ENCODE peak calls at places on chromosomes 1 and 21, in ten cellular contexts. One of them, this sample, is unnamed.

GRCh38 chr1:73998348-73998959 is 199.5 kb downstream of the LRRIQ3 start:
- DNase-seq in endothelial cell: no peak
- DNase-seq in fibroblast of pulmonary artery: peak
- DNase-seq in heart left ventricle: no peak
- DNase-seq in Peyer's patch: no peak
- DNase-seq in GM20000: peak
- DNase-seq in osteocyte: no peak
- DNase-seq in GM23338: peak
- DNase-seq in psoas muscle: no peak
- DNase-seq in DND-41: no peak
- DNase-seq in this sample: no peak

GRCh38 chr1:8133657-8134430 is 107.7 kb upstream of the ERRFI1 start:
- DNase-seq in endothelial cell: no peak
- DNase-seq in Peyer's patch: no peak
- DNase-seq in psoas muscle: peak
- DNase-seq in DND-41: no peak
- DNase-seq in heart left ventricle: peak
- DNase-seq in osteocyte: peak
- DNase-seq in GM23338: no peak
- DNase-seq in fibroblast of pulmonary artery: peak
- DNase-seq in GM20000: no peak
- DNase-seq in this sample: no peak

GRCh38 chr1:209883341-209883971 is 54.6 kb upstream of the SYT14 start:
- DNase-seq in GM20000: no peak
- DNase-seq in GM23338: no peak
- DNase-seq in Peyer's patch: no peak
- DNase-seq in fibroblast of pulmonary artery: peak
- DNase-seq in endothelial cell: no peak
- DNase-seq in heart left ventricle: no peak
- DNase-seq in DND-41: no peak
- DNase-seq in psoas muscle: no peak
- DNase-seq in osteocyte: no peak
- DNase-seq in this sample: no peak

GRCh38 chr1:200438911-200439310 is 29.1 kb upstream of the ZNF281 start:
- DNase-seq in Peyer's patch: no peak
- DNase-seq in heart left ventricle: no peak
- DNase-seq in GM23338: no peak
- DNase-seq in DND-41: no peak
- DNase-seq in fibroblast of pulmonary artery: peak
- DNase-seq in osteocyte: no peak
- DNase-seq in psoas muscle: no peak
- DNase-seq in GM20000: no peak
- DNase-seq in endothelial cell: no peak
- DNase-seq in this sample: no peak

GRCh38 chr1:71312545-71312944 is 231.7 kb upstream of the ZRANB2 start:
- DNase-seq in GM20000: no peak
- DNase-seq in osteocyte: no peak
- DNase-seq in heart left ventricle: no peak
- DNase-seq in DND-41: no peak
- DNase-seq in endothelial cell: no peak
- DNase-seq in fibroblast of pulmonary artery: no peak
- DNase-seq in GM23338: no peak
- DNase-seq in psoas muscle: no peak
- DNase-seq in Peyer's patch: no peak
- DNase-seq in this sample: no peak

GRCh38 chr1:232923739-232924386 is 26.5 kb upstream of the NTPCR start:
- DNase-seq in GM20000: peak
- DNase-seq in GM23338: no peak
- DNase-seq in psoas muscle: no peak
- DNase-seq in DND-41: peak
- DNase-seq in endothelial cell: no peak
- DNase-seq in osteocyte: no peak
- DNase-seq in heart left ventricle: no peak
- DNase-seq in Peyer's patch: no peak
- DNase-seq in fibroblast of pulmonary artery: no peak
- DNase-seq in this sample: no peak

GRCh38 chr1:81556968-81557367 is 243.8 kb upstream of the ADGRL2 start:
- DNase-seq in DND-41: no peak
- DNase-seq in GM20000: no peak
- DNase-seq in Peyer's patch: no peak
- DNase-seq in heart left ventricle: no peak
- DNase-seq in fibroblast of pulmonary artery: no peak
- DNase-seq in endothelial cell: no peak
- DNase-seq in GM23338: no peak
- DNase-seq in psoas muscle: no peak
- DNase-seq in osteocyte: no peak
- DNase-seq in this sample: no peak

GRCh38 chr1:214563881-214564280 is 12.5 kb upstream of the PTPN14 start:
- DNase-seq in endothelial cell: no peak
- DNase-seq in GM23338: no peak
- DNase-seq in heart left ventricle: no peak
- DNase-seq in osteocyte: no peak
- DNase-seq in GM20000: no peak
- DNase-seq in psoas muscle: no peak
- DNase-seq in Peyer's patch: no peak
- DNase-seq in fibroblast of pulmonary artery: peak
- DNase-seq in DND-41: no peak
- DNase-seq in this sample: no peak

GRCh38 chr1:196409586-196409985 is 198.7 kb downstream of the KCNT2 start:
- DNase-seq in endothelial cell: no peak
- DNase-seq in heart left ventricle: no peak
- DNase-seq in osteocyte: no peak
- DNase-seq in fibroblast of pulmonary artery: peak
- DNase-seq in Peyer's patch: no peak
- DNase-seq in DND-41: no peak
- DNase-seq in GM23338: no peak
- DNase-seq in psoas muscle: no peak
- DNase-seq in GM20000: no peak
- DNase-seq in this sample: no peak

GRCh38 chr1:40451238-40451585 is 936 bp downstream of the ZFP69B start:
- DNase-seq in endothelial cell: no peak
- DNase-seq in DND-41: no peak
- DNase-seq in GM23338: peak
- DNase-seq in osteocyte: no peak
- DNase-seq in psoas muscle: no peak
- DNase-seq in fibroblast of pulmonary artery: no peak
- DNase-seq in Peyer's patch: no peak
- DNase-seq in heart left ventricle: no peak
- DNase-seq in GM20000: no peak
- DNase-seq in this sample: no peak

GRCh38 chr1:150562384-150563339 is 13.5 kb downstream of the ADAMTSL4 start:
- DNase-seq in psoas muscle: peak
- DNase-seq in GM23338: peak
- DNase-seq in GM20000: peak
- DNase-seq in DND-41: peak
- DNase-seq in fibroblast of pulmonary artery: no peak
- DNase-seq in endothelial cell: no peak
- DNase-seq in Peyer's patch: peak
- DNase-seq in heart left ventricle: peak
- DNase-seq in osteocyte: no peak
- DNase-seq in this sample: no peak

GRCh38 chr1:6348511-6349191 is 44.9 kb downstream of the ACOT7 start:
- DNase-seq in GM23338: no peak
- DNase-seq in endothelial cell: peak
- DNase-seq in GM20000: no peak
- DNase-seq in psoas muscle: peak
- DNase-seq in Peyer's patch: peak
- DNase-seq in fibroblast of pulmonary artery: peak
- DNase-seq in DND-41: peak
- DNase-seq in heart left ventricle: peak
- DNase-seq in osteocyte: no peak
- DNase-seq in this sample: no peak

GRCh38 chr1:241696172-241696814 is 44.2 kb downstream of the WDR64 start:
- DNase-seq in GM20000: no peak
- DNase-seq in Peyer's patch: no peak
- DNase-seq in fibroblast of pulmonary artery: no peak
- DNase-seq in GM23338: no peak
- DNase-seq in heart left ventricle: no peak
- DNase-seq in DND-41: no peak
- DNase-seq in psoas muscle: no peak
- DNase-seq in endothelial cell: no peak
- DNase-seq in osteocyte: no peak
- DNase-seq in this sample: no peak

GRCh38 chr1:198558402-198558801 is 17.9 kb upstream of the ATP6V1G3 start:
- DNase-seq in endothelial cell: no peak
- DNase-seq in DND-41: no peak
- DNase-seq in psoas muscle: no peak
- DNase-seq in fibroblast of pulmonary artery: no peak
- DNase-seq in GM20000: no peak
- DNase-seq in Peyer's patch: no peak
- DNase-seq in osteocyte: no peak
- DNase-seq in heart left ventricle: no peak
- DNase-seq in GM23338: no peak
- DNase-seq in this sample: no peak

GRCh38 chr1:159992161-159992560 is 38.1 kb upstream of the SLAMF9 start:
- DNase-seq in GM23338: peak
- DNase-seq in endothelial cell: no peak
- DNase-seq in fibroblast of pulmonary artery: no peak
- DNase-seq in Peyer's patch: no peak
- DNase-seq in heart left ventricle: no peak
- DNase-seq in psoas muscle: no peak
- DNase-seq in osteocyte: peak
- DNase-seq in GM20000: no peak
- DNase-seq in DND-41: no peak
- DNase-seq in this sample: no peak

GRCh38 chr21:42548687-42549406 is 35.2 kb downstream of the SLC37A1 start:
- DNase-seq in fibroblast of pulmonary artery: no peak
- DNase-seq in DND-41: no peak
- DNase-seq in GM20000: no peak
- DNase-seq in Peyer's patch: peak
- DNase-seq in endothelial cell: no peak
- DNase-seq in heart left ventricle: no peak
- DNase-seq in osteocyte: no peak
- DNase-seq in GM23338: no peak
- DNase-seq in psoas muscle: no peak
- DNase-seq in this sample: no peak

GRCh38 chr21:46214478-46215340 is 13.9 kb downstream of the LSS start:
- DNase-seq in Peyer's patch: peak
- DNase-seq in heart left ventricle: peak
- DNase-seq in fibroblast of pulmonary artery: no peak
- DNase-seq in GM23338: no peak
- DNase-seq in endothelial cell: no peak
- DNase-seq in osteocyte: no peak
- DNase-seq in GM20000: no peak
- DNase-seq in psoas muscle: no peak
- DNase-seq in DND-41: no peak
- DNase-seq in this sample: no peak

GRCh38 chr1:23804183-23804582 is 3.6 kb upstream of the GALE start:
- DNase-seq in fibroblast of pulmonary artery: no peak
- DNase-seq in heart left ventricle: no peak
- DNase-seq in psoas muscle: no peak
- DNase-seq in endothelial cell: peak
- DNase-seq in DND-41: no peak
- DNase-seq in GM20000: no peak
- DNase-seq in Peyer's patch: peak
- DNase-seq in GM23338: peak
- DNase-seq in osteocyte: no peak
- DNase-seq in this sample: no peak
- TF ChIP-seq CTCF in fibroblast of pulmonary artery: peak
- TF ChIP-seq CTCF in heart left ventricle: no peak
- TF ChIP-seq CTCF in psoas muscle: no peak
- TF ChIP-seq CTCF in endothelial cell: peak
- TF ChIP-seq CTCF in DND-41: peak
- TF ChIP-seq CTCF in GM20000: no peak
- TF ChIP-seq CTCF in Peyer's patch: no peak
- TF ChIP-seq CTCF in GM23338: peak
- TF ChIP-seq CTCF in osteocyte: peak
- TF ChIP-seq CTCF in this sample: no peak

DNA sequence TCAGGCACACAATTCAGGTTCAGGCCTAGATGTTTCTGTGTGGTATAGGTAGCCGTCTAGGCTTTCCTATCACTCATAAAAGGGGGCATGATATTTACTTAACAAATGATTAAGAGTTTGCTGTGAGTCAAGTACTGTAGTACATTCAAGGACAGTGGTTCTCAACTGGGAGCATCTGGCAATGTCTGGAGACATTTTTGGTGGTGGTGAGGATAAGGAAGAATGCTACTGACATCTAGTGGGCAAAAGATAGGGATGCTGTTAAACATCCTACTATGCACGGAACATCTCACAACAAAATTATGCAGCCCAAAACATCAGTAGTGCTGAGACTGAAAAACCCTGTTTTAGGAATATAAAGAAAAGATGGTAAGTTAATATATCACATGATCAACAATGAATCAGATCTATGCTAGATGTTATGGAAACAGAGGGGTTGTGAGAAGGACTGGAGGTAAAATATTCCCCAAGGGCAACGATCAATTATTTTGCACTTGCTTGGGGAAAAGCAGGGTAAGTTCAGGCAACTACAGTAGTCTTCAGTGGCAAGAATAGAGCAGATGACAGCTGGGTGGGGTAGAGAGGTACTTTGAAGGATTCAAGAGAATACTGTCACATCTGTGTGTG is 4.9 kb downstream of the DNTTIP2 start:
- DNase-seq in psoas muscle: no peak
- DNase-seq in osteocyte: no peak
- DNase-seq in Peyer's patch: no peak
- DNase-seq in GM20000: no peak
- DNase-seq in GM23338: peak
- DNase-seq in DND-41: peak
- DNase-seq in endothelial cell: no peak
- DNase-seq in fibroblast of pulmonary artery: peak
- DNase-seq in heart left ventricle: no peak
- DNase-seq in this sample: no peak
- TF ChIP-seq CTCF in psoas muscle: peak
- TF ChIP-seq CTCF in osteocyte: peak
- TF ChIP-seq CTCF in Peyer's patch: no peak
- TF ChIP-seq CTCF in GM20000: peak
- TF ChIP-seq CTCF in GM23338: peak
- TF ChIP-seq CTCF in DND-41: peak
- TF ChIP-seq CTCF in endothelial cell: peak
- TF ChIP-seq CTCF in fibroblast of pulmonary artery: peak
- TF ChIP-seq CTCF in heart left ventricle: peak
- TF ChIP-seq CTCF in this sample: peak

GRCh38 chr1:181807251-181807650 is 254.3 kb downstream of the ZNF648 start:
- DNase-seq in Peyer's patch: no peak
- DNase-seq in endothelial cell: no peak
- DNase-seq in osteocyte: no peak
- DNase-seq in DND-41: no peak
- DNase-seq in heart left ventricle: no peak
- DNase-seq in psoas muscle: no peak
- DNase-seq in GM20000: no peak
- DNase-seq in GM23338: no peak
- DNase-seq in fibroblast of pulmonary artery: no peak
- DNase-seq in this sample: no peak
- TF ChIP-seq CTCF in Peyer's patch: no peak
- TF ChIP-seq CTCF in endothelial cell: no peak
- TF ChIP-seq CTCF in osteocyte: no peak
- TF ChIP-seq CTCF in DND-41: no peak
- TF ChIP-seq CTCF in heart left ventricle: no peak
- TF ChIP-seq CTCF in psoas muscle: no peak
- TF ChIP-seq CTCF in GM20000: no peak
- TF ChIP-seq CTCF in GM23338: no peak
- TF ChIP-seq CTCF in fibroblast of pulmonary artery: no peak
- TF ChIP-seq CTCF in this sample: no peak

GRCh38 chr1:12031039-12031980 is 12.0 kb downstream of the MIIP start:
- DNase-seq in DND-41: peak
- DNase-seq in GM20000: peak
- DNase-seq in psoas muscle: peak
- DNase-seq in GM23338: peak
- DNase-seq in fibroblast of pulmonary artery: peak
- DNase-seq in osteocyte: no peak
- DNase-seq in heart left ventricle: no peak
- DNase-seq in Peyer's patch: no peak
- DNase-seq in endothelial cell: peak
- DNase-seq in this sample: no peak
- TF ChIP-seq CTCF in DND-41: peak
- TF ChIP-seq CTCF in GM20000: peak
- TF ChIP-seq CTCF in psoas muscle: peak
- TF ChIP-seq CTCF in GM23338: peak
- TF ChIP-seq CTCF in fibroblast of pulmonary artery: peak
- TF ChIP-seq CTCF in osteocyte: peak
- TF ChIP-seq CTCF in heart left ventricle: peak
- TF ChIP-seq CTCF in Peyer's patch: no peak
- TF ChIP-seq CTCF in endothelial cell: no peak
- TF ChIP-seq CTCF in this sample: peak

This sample was measured in CD14-positive monocyte.